ENCODE peak calls at places on chromosome 22, in seven cellular contexts. One of them, this sample, is unnamed.
A peak's percentile ranks its signal among the peaks of the same experiment; 100 is the strongest.

GRCh38 chr22:33116846-33117547 is 58.8 kb upstream of the SYN3 start:
- DNase-seq in Peyer's patch: no peak
- DNase-seq in right lobe of liver: no peak
- DNase-seq in spleen: no peak
- DNase-seq in IMR-90: no peak
- DNase-seq in A549: no peak
- DNase-seq in adrenal gland: no peak
- DNase-seq in this sample: no peak

GRCh38 chr22:20542736-20543135 is 35.3 kb downstream of the MED15 start:
- DNase-seq in adrenal gland: no peak
- DNase-seq in right lobe of liver: no peak
- DNase-seq in spleen: no peak
- DNase-seq in A549: no peak
- DNase-seq in Peyer's patch: no peak
- DNase-seq in IMR-90: no peak
- DNase-seq in this sample: no peak

GRCh38 chr22:20205964-20206708 is 55.3 kb upstream of the CCDC188 start:
- DNase-seq in Peyer's patch: peak; percentile 79
- DNase-seq in spleen: peak; percentile 92
- DNase-seq in IMR-90: peak; percentile 63
- DNase-seq in right lobe of liver: peak; percentile 76
- DNase-seq in adrenal gland: peak; percentile 74
- DNase-seq in A549: peak; percentile 75
- DNase-seq in this sample: peak; percentile 91

GRCh38 chr22:50022171-50022819 is 9.7 kb upstream of the IL17REL start:
- DNase-seq in right lobe of liver: no peak
- DNase-seq in A549: no peak
- DNase-seq in Peyer's patch: no peak
- DNase-seq in spleen: no peak
- DNase-seq in adrenal gland: no peak
- DNase-seq in IMR-90: no peak
- DNase-seq in this sample: no peak

GRCh38 chr22:50544746-50545253 is 899 bp upstream of the KLHDC7B start:
- DNase-seq in A549: no peak
- DNase-seq in Peyer's patch: no peak
- DNase-seq in adrenal gland: no peak
- DNase-seq in IMR-90: no peak
- DNase-seq in right lobe of liver: peak; percentile 57
- DNase-seq in spleen: peak; percentile 82
- DNase-seq in this sample: peak; percentile 55

GRCh38 chr22:27809226-27809625 is 7.7 kb upstream of the MN1 start:
- DNase-seq in spleen: no peak
- DNase-seq in A549: no peak
- DNase-seq in IMR-90: no peak
- DNase-seq in right lobe of liver: no peak
- DNase-seq in Peyer's patch: no peak
- DNase-seq in adrenal gland: no peak
- DNase-seq in this sample: no peak

GRCh38 chr22:40953446-40953845 is 2.3 kb downstream of the RBX1 start:
- DNase-seq in A549: no peak
- DNase-seq in spleen: no peak
- DNase-seq in adrenal gland: no peak
- DNase-seq in IMR-90: no peak
- DNase-seq in Peyer's patch: no peak
- DNase-seq in right lobe of liver: no peak
- DNase-seq in this sample: no peak

GRCh38 chr22:19242699-19243098 is 48.8 kb downstream of the CLTCL1 start:
- DNase-seq in spleen: no peak
- DNase-seq in right lobe of liver: no peak
- DNase-seq in adrenal gland: no peak
- DNase-seq in Peyer's patch: no peak
- DNase-seq in IMR-90: no peak
- DNase-seq in A549: no peak
- DNase-seq in this sample: no peak

GRCh38 chr22:20243545-20244249 is 24.4 kb downstream of the RTN4R start:
- DNase-seq in IMR-90: peak; percentile 71
- DNase-seq in spleen: peak; percentile 88
- DNase-seq in adrenal gland: peak; percentile 86
- DNase-seq in Peyer's patch: no peak
- DNase-seq in A549: peak; percentile 33
- DNase-seq in right lobe of liver: no peak
- DNase-seq in this sample: no peak

GRCh38 chr22:39278040-39278439 is 33.3 kb upstream of the PDGFB start:
- DNase-seq in IMR-90: peak; percentile 53
- DNase-seq in A549: no peak
- DNase-seq in right lobe of liver: no peak
- DNase-seq in adrenal gland: peak; percentile 68
- DNase-seq in spleen: no peak
- DNase-seq in Peyer's patch: no peak
- DNase-seq in this sample: no peak

GRCh38 chr22:29265306-29265705 is 2.5 kb downstream of the RHBDD3 start:
- DNase-seq in IMR-90: no peak
- DNase-seq in A549: no peak
- DNase-seq in right lobe of liver: no peak
- DNase-seq in spleen: peak; percentile 75
- DNase-seq in adrenal gland: peak; percentile 53
- DNase-seq in Peyer's patch: no peak
- DNase-seq in this sample: peak; percentile 83

GRCh38 chr22:48940988-48941902 is 886.4 kb downstream of the BRD1 start:
- DNase-seq in adrenal gland: peak; percentile 14
- DNase-seq in right lobe of liver: no peak
- DNase-seq in A549: no peak
- DNase-seq in IMR-90: no peak
- DNase-seq in Peyer's patch: no peak
- DNase-seq in spleen: no peak
- DNase-seq in this sample: peak; percentile 1

GRCh38 chr22:40107756-40108437 is 69.8 kb upstream of the TNRC6B start:
- DNase-seq in spleen: no peak
- DNase-seq in adrenal gland: peak; percentile 74
- DNase-seq in Peyer's patch: peak; percentile 48
- DNase-seq in A549: no peak
- DNase-seq in IMR-90: peak; percentile 12
- DNase-seq in right lobe of liver: no peak
- DNase-seq in this sample: no peak

GRCh38 chr22:24060375-24060788 is 49.3 kb downstream of the CABIN1 start:
- DNase-seq in spleen: no peak
- DNase-seq in right lobe of liver: no peak
- DNase-seq in A549: peak; percentile 8
- DNase-seq in Peyer's patch: no peak
- DNase-seq in adrenal gland: peak; percentile 56
- DNase-seq in IMR-90: peak; percentile 96
- DNase-seq in this sample: peak; percentile 52

GRCh38 chr22:50581950-50582561 is 593 bp downstream of the CHKB start:
- DNase-seq in Peyer's patch: no peak
- DNase-seq in right lobe of liver: no peak
- DNase-seq in adrenal gland: peak; percentile 71
- DNase-seq in A549: no peak
- DNase-seq in spleen: no peak
- DNase-seq in IMR-90: no peak
- DNase-seq in this sample: no peak

GRCh38 chr22:34429314-34429713 is 509.0 kb upstream of the LARGE1 start:
- DNase-seq in Peyer's patch: no peak
- DNase-seq in spleen: no peak
- DNase-seq in IMR-90: no peak
- DNase-seq in A549: no peak
- DNase-seq in right lobe of liver: no peak
- DNase-seq in adrenal gland: no peak
- DNase-seq in this sample: no peak

GRCh38 chr22:50188356-50188755 is 2.6 kb downstream of the TRABD start:
- DNase-seq in adrenal gland: no peak
- DNase-seq in IMR-90: no peak
- DNase-seq in Peyer's patch: no peak
- DNase-seq in A549: no peak
- DNase-seq in right lobe of liver: peak; percentile 55
- DNase-seq in spleen: peak; percentile 83
- DNase-seq in this sample: no peak

GRCh38 chr22:21443735-21444421 is 23.3 kb upstream of the TMEM191C start:
- DNase-seq in spleen: peak; percentile 66
- DNase-seq in Peyer's patch: no peak
- DNase-seq in IMR-90: no peak
- DNase-seq in right lobe of liver: no peak
- DNase-seq in A549: no peak
- DNase-seq in adrenal gland: peak; percentile 37
- DNase-seq in this sample: peak; percentile 66

GRCh38 chr22:49769691-49770315 is 57.9 kb downstream of the BRD1 start:
- DNase-seq in spleen: peak; percentile 52
- DNase-seq in IMR-90: no peak
- DNase-seq in adrenal gland: no peak
- DNase-seq in A549: no peak
- DNase-seq in Peyer's patch: peak; percentile 40
- DNase-seq in right lobe of liver: peak; percentile 31
- DNase-seq in this sample: no peak

DNA sequence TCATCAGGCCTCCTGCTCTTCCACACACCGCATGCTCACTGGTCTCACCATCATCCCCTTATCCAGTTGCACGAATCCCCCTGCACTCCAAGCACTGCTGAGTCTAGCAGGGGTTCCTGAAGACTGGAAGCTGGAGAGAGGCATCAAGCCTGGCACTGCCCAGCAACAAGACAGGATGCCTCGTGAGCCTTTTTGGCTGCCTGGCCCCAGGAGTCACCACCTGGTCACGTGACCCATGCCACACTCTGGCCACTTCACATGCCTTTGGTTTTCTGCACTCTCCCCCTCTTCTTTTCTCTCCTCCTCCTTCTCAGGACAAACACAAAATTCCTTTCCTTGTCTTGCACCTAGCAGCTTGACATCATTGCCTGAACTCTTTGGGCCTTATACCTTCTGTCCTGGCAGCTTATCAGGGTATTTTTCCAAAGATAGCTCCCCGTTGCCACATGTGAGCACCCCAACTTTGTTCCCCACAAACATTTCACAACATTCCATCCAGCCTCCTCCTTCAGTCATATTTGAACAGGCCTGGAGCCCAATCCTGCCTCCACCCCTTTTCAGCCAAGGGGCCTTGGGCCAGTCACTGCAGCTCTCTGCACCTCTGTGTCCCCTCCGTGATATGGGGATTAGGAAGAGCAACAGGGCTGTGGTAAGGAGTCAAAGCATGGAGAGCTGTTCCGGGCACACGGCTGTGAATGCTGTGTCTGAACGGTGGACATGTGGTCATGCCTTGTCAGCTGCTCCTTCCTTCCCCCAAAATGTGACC is 2.8 kb upstream of the PACSIN2 start:
- DNase-seq in IMR-90: no peak
- DNase-seq in adrenal gland: no peak
- DNase-seq in spleen: no peak
- DNase-seq in Peyer's patch: no peak
- DNase-seq in right lobe of liver: no peak
- DNase-seq in A549: no peak
- DNase-seq in this sample: no peak
- H3K4me3 ChIP-seq in IMR-90: no peak overlapping the region
- H3K4me3 ChIP-seq in adrenal gland: no peak overlapping the region
- H3K4me3 ChIP-seq in spleen: no peak overlapping the region
- H3K4me3 ChIP-seq in Peyer's patch: no peak overlapping the region
- H3K4me3 ChIP-seq in right lobe of liver: no peak overlapping the region
- H3K4me3 ChIP-seq in A549: no peak overlapping the region
- H3K4me3 ChIP-seq in this sample: no peak overlapping the region

GRCh38 chr22:31443516-31443915 is 44.1 kb downstream of the DRG1 start:
- DNase-seq in right lobe of liver: no peak
- DNase-seq in IMR-90: no peak
- DNase-seq in Peyer's patch: no peak
- DNase-seq in adrenal gland: peak; percentile 68
- DNase-seq in spleen: no peak
- DNase-seq in A549: no peak
- DNase-seq in this sample: no peak

GRCh38 chr22:31439805-31440204 is 40.4 kb downstream of the DRG1 start:
- DNase-seq in spleen: no peak
- DNase-seq in adrenal gland: peak; percentile 50
- DNase-seq in IMR-90: no peak
- DNase-seq in Peyer's patch: no peak
- DNase-seq in A549: no peak
- DNase-seq in right lobe of liver: no peak
- DNase-seq in this sample: no peak

GRCh38 chr22:31442768-31443489 is 43.5 kb downstream of the DRG1 start:
- DNase-seq in right lobe of liver: no peak
- DNase-seq in adrenal gland: peak; percentile 51
- DNase-seq in IMR-90: no peak
- DNase-seq in Peyer's patch: no peak
- DNase-seq in A549: no peak
- DNase-seq in spleen: no peak
- DNase-seq in this sample: no peak

GRCh38 chr22:31440681-31441080 is 41.3 kb downstream of the DRG1 start:
- DNase-seq in spleen: no peak
- DNase-seq in adrenal gland: peak; percentile 42
- DNase-seq in IMR-90: no peak
- DNase-seq in Peyer's patch: no peak
- DNase-seq in right lobe of liver: no peak
- DNase-seq in A549: no peak
- DNase-seq in this sample: peak; percentile 56

DNA sequence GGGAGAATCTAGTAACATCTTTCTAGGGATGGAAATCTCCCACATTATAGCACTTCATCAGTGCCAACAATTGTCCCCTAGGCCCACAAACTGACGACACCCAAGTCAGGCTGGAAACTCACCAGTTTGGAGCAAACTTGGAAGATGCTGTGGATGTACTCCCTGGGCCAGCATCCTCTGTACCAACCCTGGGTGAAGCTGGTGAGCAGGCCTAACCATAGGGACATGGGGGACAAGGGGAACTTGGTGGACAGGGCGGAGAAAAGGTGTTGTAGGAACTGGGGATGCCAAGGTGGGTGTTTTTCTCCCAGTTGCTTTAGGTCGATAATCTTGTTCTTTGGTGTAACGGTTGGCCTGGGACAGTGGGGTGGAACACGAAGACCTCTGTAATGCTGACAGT is 42.2 kb downstream of the DRG1 start:
- DNase-seq in IMR-90: no peak
- DNase-seq in right lobe of liver: no peak
- DNase-seq in A549: no peak
- DNase-seq in spleen: no peak
- DNase-seq in adrenal gland: peak; percentile 46
- DNase-seq in Peyer's patch: no peak
- DNase-seq in this sample: peak; percentile 50
- TF ChIP-seq POLR2A in IMR-90: no peak
- TF ChIP-seq POLR2A in right lobe of liver: no peak
- TF ChIP-seq POLR2A in A549: no peak
- TF ChIP-seq POLR2A in spleen: no peak
- TF ChIP-seq POLR2A in adrenal gland: no peak
- TF ChIP-seq POLR2A in Peyer's patch: no peak
- TF ChIP-seq POLR2A in this sample: no peak

DNA sequence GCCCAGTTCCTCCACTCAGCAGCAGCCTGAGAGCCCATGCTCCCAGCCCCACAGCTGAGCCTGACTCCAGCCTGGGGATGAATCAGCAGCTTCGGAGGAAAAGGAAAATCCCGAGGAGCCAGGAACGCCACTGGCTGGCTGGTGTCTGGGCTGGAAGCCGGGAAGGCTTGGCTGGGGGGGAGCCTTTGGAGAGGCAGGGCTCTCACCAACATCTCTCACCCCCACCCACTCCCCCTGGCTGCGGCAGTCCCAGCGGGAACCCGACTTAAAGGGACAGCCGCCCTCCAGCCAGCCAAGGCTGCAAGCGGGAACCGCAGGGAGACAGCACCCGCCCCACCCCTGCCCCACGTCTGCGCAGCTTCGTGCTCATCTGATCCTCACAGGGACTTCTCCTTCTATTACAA is 28.4 kb downstream of the KIAA0930 start:
- DNase-seq in IMR-90: peak; percentile 96
- DNase-seq in spleen: peak; percentile 79
- DNase-seq in Peyer's patch: peak; percentile 58
- DNase-seq in A549: peak; percentile 74
- DNase-seq in adrenal gland: peak; percentile 93
- DNase-seq in right lobe of liver: peak; percentile 58
- DNase-seq in this sample: peak; percentile 95
- TF ChIP-seq CTCF in IMR-90: peak; percentile 17
- TF ChIP-seq CTCF in spleen: no peak
- TF ChIP-seq CTCF in Peyer's patch: no peak
- TF ChIP-seq CTCF in A549: no peak
- TF ChIP-seq CTCF in adrenal gland: no peak
- TF ChIP-seq CTCF in right lobe of liver: no peak
- TF ChIP-seq CTCF in this sample: no peak

GRCh38 chr22:37805878-37806277 is 1.9 kb upstream of the GCAT start:
- DNase-seq in IMR-90: no peak
- DNase-seq in A549: no peak
- DNase-seq in adrenal gland: no peak
- DNase-seq in spleen: no peak
- DNase-seq in right lobe of liver: no peak
- DNase-seq in Peyer's patch: no peak
- DNase-seq in this sample: no peak
- H3K4me3 ChIP-seq in IMR-90: peak overlapping the region; percentile 52
- H3K4me3 ChIP-seq in A549: peak overlapping the region; percentile 69
- H3K4me3 ChIP-seq in adrenal gland: peak overlapping the region; percentile 60
- H3K4me3 ChIP-seq in spleen: peak overlapping the region; percentile 46
- H3K4me3 ChIP-seq in right lobe of liver: peak overlapping the region; percentile 40
- H3K4me3 ChIP-seq in Peyer's patch: peak overlapping the region; percentile 49
- H3K4me3 ChIP-seq in this sample: peak overlapping the region; percentile 63